ENCODE peak calls at places on chromosomes 7 and 10, in seven cellular contexts. One of them, this sample, is unnamed.
A peak's percentile ranks its signal among the peaks of the same experiment; 100 is the strongest.

GRCh38 chr10:118840071-118840775 is 85.5 kb upstream of the CACUL1 start:
- DNase-seq in mammary epithelial cell: peak; percentile 95
- DNase-seq in tibial artery: no peak
- DNase-seq in IMR-90: no peak
- DNase-seq in A673: peak; percentile 12
- DNase-seq in left ventricle myocardium inferior: no peak
- DNase-seq in OCI-LY7: no peak
- DNase-seq in this sample: no peak

GRCh38 chr7:5596046-5596895 is 172.6 kb upstream of the TNRC18 start:
- DNase-seq in mammary epithelial cell: peak; percentile 90
- DNase-seq in tibial artery: peak; percentile 92
- DNase-seq in IMR-90: peak; percentile 95
- DNase-seq in A673: peak; percentile 97
- DNase-seq in left ventricle myocardium inferior: peak; percentile 80
- DNase-seq in OCI-LY7: peak; percentile 13
- DNase-seq in this sample: peak; percentile 81

GRCh38 chr10:44619975-44620374 is 235.1 kb upstream of the CXCL12 start:
- DNase-seq in mammary epithelial cell: no peak
- DNase-seq in tibial artery: no peak
- DNase-seq in IMR-90: no peak
- DNase-seq in A673: no peak
- DNase-seq in left ventricle myocardium inferior: no peak
- DNase-seq in OCI-LY7: no peak
- DNase-seq in this sample: no peak

GRCh38 chr7:37833818-37834146 is 14.6 kb upstream of the NME8 start:
- DNase-seq in mammary epithelial cell: no peak
- DNase-seq in tibial artery: no peak
- DNase-seq in IMR-90: no peak
- DNase-seq in A673: no peak
- DNase-seq in left ventricle myocardium inferior: no peak
- DNase-seq in OCI-LY7: no peak
- DNase-seq in this sample: no peak

GRCh38 chr10:92993671-92994304 is 66.8 kb upstream of the CYP26C1 start:
- DNase-seq in mammary epithelial cell: no peak
- DNase-seq in tibial artery: no peak
- DNase-seq in IMR-90: no peak
- DNase-seq in A673: peak; percentile 59
- DNase-seq in left ventricle myocardium inferior: no peak
- DNase-seq in OCI-LY7: no peak
- DNase-seq in this sample: no peak

GRCh38 chr10:44520651-44521050 is 135.8 kb upstream of the CXCL12 start:
- DNase-seq in mammary epithelial cell: no peak
- DNase-seq in tibial artery: no peak
- DNase-seq in IMR-90: peak; percentile 11
- DNase-seq in A673: no peak
- DNase-seq in left ventricle myocardium inferior: no peak
- DNase-seq in OCI-LY7: no peak
- DNase-seq in this sample: no peak

GRCh38 chr10:62025134-62025794 is 123.8 kb downstream of the ARID5B start:
- DNase-seq in mammary epithelial cell: no peak
- DNase-seq in tibial artery: no peak
- DNase-seq in IMR-90: no peak
- DNase-seq in A673: no peak
- DNase-seq in left ventricle myocardium inferior: no peak
- DNase-seq in OCI-LY7: no peak
- DNase-seq in this sample: no peak

GRCh38 chr10:4807803-4808507 is 18.1 kb upstream of the AKR1E2 start:
- DNase-seq in mammary epithelial cell: peak; percentile 79
- DNase-seq in tibial artery: no peak
- DNase-seq in IMR-90: peak; percentile 86
- DNase-seq in A673: peak; percentile 90
- DNase-seq in left ventricle myocardium inferior: no peak
- DNase-seq in OCI-LY7: no peak
- DNase-seq in this sample: no peak

GRCh38 chr10:101778781-101779543 is 3.0 kb upstream of the FGF8 start:
- DNase-seq in mammary epithelial cell: no peak
- DNase-seq in tibial artery: peak; percentile 64
- DNase-seq in IMR-90: no peak
- DNase-seq in A673: no peak
- DNase-seq in left ventricle myocardium inferior: no peak
- DNase-seq in OCI-LY7: peak; percentile 62
- DNase-seq in this sample: no peak

GRCh38 chr10:58003945-58004344 is 263.7 kb downstream of the IPMK start:
- DNase-seq in mammary epithelial cell: no peak
- DNase-seq in tibial artery: no peak
- DNase-seq in IMR-90: no peak
- DNase-seq in A673: no peak
- DNase-seq in left ventricle myocardium inferior: no peak
- DNase-seq in OCI-LY7: no peak
- DNase-seq in this sample: no peak

GRCh38 chr10:132904814-132905649 is 37.3 kb downstream of the CFAP46 start:
- DNase-seq in mammary epithelial cell: no peak
- DNase-seq in tibial artery: no peak
- DNase-seq in IMR-90: peak; percentile 5
- DNase-seq in A673: no peak
- DNase-seq in left ventricle myocardium inferior: no peak
- DNase-seq in OCI-LY7: no peak
- DNase-seq in this sample: no peak

GRCh38 chr7:9082203-9082602 is 648.8 kb downstream of the NXPH1 start:
- DNase-seq in mammary epithelial cell: no peak
- DNase-seq in tibial artery: no peak
- DNase-seq in IMR-90: no peak
- DNase-seq in A673: no peak
- DNase-seq in left ventricle myocardium inferior: no peak
- DNase-seq in OCI-LY7: no peak
- DNase-seq in this sample: no peak

GRCh38 chr7:9083837-9084236 is 650.4 kb downstream of the NXPH1 start:
- DNase-seq in mammary epithelial cell: no peak
- DNase-seq in tibial artery: no peak
- DNase-seq in IMR-90: no peak
- DNase-seq in A673: no peak
- DNase-seq in left ventricle myocardium inferior: no peak
- DNase-seq in OCI-LY7: no peak
- DNase-seq in this sample: no peak
- H3K9me3 ChIP-seq in mammary epithelial cell: peaks cover 3% of the 10 kb centered on the region
- H3K9me3 ChIP-seq in tibial artery: no peaks in the 10 kb centered on the region
- H3K9me3 ChIP-seq in IMR-90: peaks cover 12% of the 10 kb centered on the region
- H3K9me3 ChIP-seq in A673: no peaks in the 10 kb centered on the region
- H3K9me3 ChIP-seq in left ventricle myocardium inferior: peaks cover 21% of the 10 kb centered on the region
- H3K9me3 ChIP-seq in OCI-LY7: no peaks in the 10 kb centered on the region
- H3K9me3 ChIP-seq in this sample: no peaks in the 10 kb centered on the region

DNA sequence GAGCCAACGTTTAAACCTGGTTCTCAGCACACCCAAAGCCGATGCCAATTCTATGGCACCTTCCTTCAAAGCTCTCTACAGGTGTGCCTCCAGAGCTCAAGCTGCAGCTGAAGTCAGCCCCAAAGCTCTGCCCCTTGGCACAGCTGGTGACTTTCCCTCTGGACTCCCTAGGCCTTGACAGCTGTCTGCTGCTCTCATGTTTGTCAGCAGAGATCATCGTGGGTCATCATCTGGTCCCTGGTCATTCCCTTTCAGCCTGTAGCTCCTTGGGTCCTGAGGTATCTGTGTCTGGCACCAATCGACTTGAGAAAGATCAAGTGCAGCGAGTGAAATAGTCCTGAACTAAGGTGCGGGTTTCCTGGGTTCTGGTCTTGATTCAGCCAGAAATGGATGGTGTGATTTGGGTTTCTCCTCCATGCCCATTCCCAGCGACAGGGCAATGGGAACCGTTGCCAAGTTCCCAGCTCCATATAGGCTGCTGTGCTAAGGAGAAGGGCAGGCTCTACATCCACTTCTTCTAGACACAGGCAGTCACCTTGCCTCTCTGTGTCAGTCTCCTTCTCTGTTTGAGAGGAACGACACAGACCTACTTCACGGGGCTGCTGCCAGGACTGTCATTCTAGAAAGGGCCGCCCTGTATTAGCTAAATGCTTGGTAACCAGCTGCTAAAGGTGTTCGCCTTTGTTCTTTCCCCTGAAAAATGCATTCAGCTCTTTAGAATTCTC is 3.6 kb downstream of the PKD1L1 start:
- DNase-seq in mammary epithelial cell: no peak
- DNase-seq in tibial artery: no peak
- DNase-seq in IMR-90: no peak
- DNase-seq in A673: no peak
- DNase-seq in left ventricle myocardium inferior: no peak
- DNase-seq in OCI-LY7: no peak
- DNase-seq in this sample: no peak
- TF ChIP-seq CTCF in mammary epithelial cell: no peak
- TF ChIP-seq CTCF in tibial artery: no peak
- TF ChIP-seq CTCF in IMR-90: no peak
- TF ChIP-seq CTCF in A673: no peak
- TF ChIP-seq CTCF in left ventricle myocardium inferior: no peak
- TF ChIP-seq CTCF in OCI-LY7: no peak
- TF ChIP-seq CTCF in this sample: no peak

GRCh38 chr10:112383325-112383724 is 9.4 kb downstream of the ACSL5 start:
- DNase-seq in mammary epithelial cell: peak; percentile 7
- DNase-seq in tibial artery: no peak
- DNase-seq in IMR-90: peak; percentile 88
- DNase-seq in A673: no peak
- DNase-seq in left ventricle myocardium inferior: no peak
- DNase-seq in OCI-LY7: no peak
- DNase-seq in this sample: no peak
- H3K4me1 ChIP-seq in mammary epithelial cell: no peaks in the 10 kb centered on the region
- H3K4me1 ChIP-seq in tibial artery: no peaks in the 10 kb centered on the region
- H3K4me1 ChIP-seq in IMR-90: peaks cover 4% of the 10 kb centered on the region
- H3K4me1 ChIP-seq in A673: no peaks in the 10 kb centered on the region
- H3K4me1 ChIP-seq in left ventricle myocardium inferior: peaks cover 7% of the 10 kb centered on the region
- H3K4me1 ChIP-seq in OCI-LY7: no peaks in the 10 kb centered on the region
- H3K4me1 ChIP-seq in this sample: no peaks in the 10 kb centered on the region

GRCh38 chr7:155187061-155187785 is 110.5 kb upstream of the INSIG1 start:
- DNase-seq in mammary epithelial cell: no peak
- DNase-seq in tibial artery: no peak
- DNase-seq in IMR-90: no peak
- DNase-seq in A673: no peak
- DNase-seq in left ventricle myocardium inferior: no peak
- DNase-seq in OCI-LY7: no peak
- DNase-seq in this sample: no peak
- H3K9me3 ChIP-seq in mammary epithelial cell: peaks cover 25% of the 10 kb centered on the region
- H3K9me3 ChIP-seq in tibial artery: peaks cover 12% of the 10 kb centered on the region
- H3K9me3 ChIP-seq in IMR-90: peaks cover 16% of the 10 kb centered on the region
- H3K9me3 ChIP-seq in A673: peaks cover 25% of the 10 kb centered on the region
- H3K9me3 ChIP-seq in left ventricle myocardium inferior: peaks cover 30% of the 10 kb centered on the region
- H3K9me3 ChIP-seq in OCI-LY7: peaks cover 13% of the 10 kb centered on the region
- H3K9me3 ChIP-seq in this sample: peaks cover 31% of the 10 kb centered on the region

DNA sequence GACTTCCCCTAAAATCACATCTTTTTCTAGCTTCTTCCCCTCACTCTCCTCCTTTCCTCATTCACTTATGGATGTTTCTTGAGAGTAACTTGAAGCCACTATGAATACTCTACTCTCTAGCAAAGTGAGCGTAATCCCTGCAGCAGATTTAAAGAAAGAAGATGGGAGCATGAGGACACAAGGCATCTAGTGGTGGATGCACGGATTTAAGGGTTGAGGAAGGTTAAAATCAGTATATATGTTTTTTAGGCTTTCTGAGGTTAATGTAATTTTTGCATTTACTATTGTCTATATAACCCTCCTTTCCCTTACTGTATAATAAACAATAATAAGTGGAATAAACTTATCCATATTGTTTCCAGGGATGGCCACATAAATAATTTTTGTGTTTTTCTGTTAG is 495.2 kb upstream of the TPK1 start:
- DNase-seq in mammary epithelial cell: no peak
- DNase-seq in tibial artery: no peak
- DNase-seq in IMR-90: no peak
- DNase-seq in A673: no peak
- DNase-seq in left ventricle myocardium inferior: no peak
- DNase-seq in OCI-LY7: no peak
- DNase-seq in this sample: no peak
- TF ChIP-seq CTCF in mammary epithelial cell: no peak
- TF ChIP-seq CTCF in tibial artery: no peak
- TF ChIP-seq CTCF in IMR-90: no peak
- TF ChIP-seq CTCF in A673: no peak
- TF ChIP-seq CTCF in left ventricle myocardium inferior: no peak
- TF ChIP-seq CTCF in OCI-LY7: peak; percentile 30
- TF ChIP-seq CTCF in this sample: no peak

DNA sequence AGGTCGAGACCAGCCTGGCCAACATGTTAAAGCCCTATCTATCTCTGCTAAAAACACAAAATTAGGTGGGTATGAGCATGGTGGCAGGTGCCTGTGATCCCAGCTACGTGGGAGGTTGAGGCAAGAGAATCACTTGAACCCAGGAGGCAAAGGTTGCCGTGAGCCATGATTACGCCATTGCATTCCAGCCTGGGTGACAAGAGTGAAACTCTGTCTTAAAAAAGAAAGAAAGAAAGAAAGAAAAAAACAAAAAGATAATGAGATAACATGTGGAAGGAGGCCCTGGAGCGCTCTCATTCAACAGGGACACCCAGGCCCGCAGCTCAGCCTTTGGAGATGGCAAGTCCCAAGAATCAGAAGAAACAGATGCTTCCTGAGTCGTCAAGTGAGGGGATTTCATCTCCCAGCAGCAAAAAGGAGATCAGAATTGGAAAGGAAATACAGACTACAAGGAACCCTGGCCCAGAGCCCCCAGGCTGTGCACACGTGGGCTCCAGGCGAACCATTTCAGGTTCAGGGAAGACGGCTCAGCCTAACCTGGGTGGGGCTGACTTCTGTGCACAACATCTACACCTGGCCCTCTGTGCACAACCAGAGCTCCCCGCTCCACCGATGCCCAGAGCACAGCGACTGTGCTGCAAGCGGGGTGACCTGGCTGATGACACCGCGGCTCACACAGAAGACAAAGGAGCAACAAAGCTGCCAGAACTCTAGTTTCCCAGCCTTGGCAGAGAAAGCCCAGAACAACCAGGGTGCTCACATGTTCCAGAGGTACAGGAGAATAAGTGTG is 33.2 kb downstream of the GNA12 start:
- DNase-seq in mammary epithelial cell: no peak
- DNase-seq in tibial artery: peak; percentile 62
- DNase-seq in IMR-90: no peak
- DNase-seq in A673: no peak
- DNase-seq in left ventricle myocardium inferior: no peak
- DNase-seq in OCI-LY7: no peak
- DNase-seq in this sample: no peak
- H3K4me1 ChIP-seq in mammary epithelial cell: peaks cover 7% of the 10 kb centered on the region
- H3K4me1 ChIP-seq in tibial artery: peaks cover 14% of the 10 kb centered on the region
- H3K4me1 ChIP-seq in IMR-90: peaks cover 52% of the 10 kb centered on the region
- H3K4me1 ChIP-seq in A673: peaks cover 10% of the 10 kb centered on the region
- H3K4me1 ChIP-seq in left ventricle myocardium inferior: peaks cover 84% of the 10 kb centered on the region
- H3K4me1 ChIP-seq in OCI-LY7: no peaks in the 10 kb centered on the region
- H3K4me1 ChIP-seq in this sample: peaks cover 21% of the 10 kb centered on the region